ENCODE peak calls at places on chromosomes 7 and 10, in four cellular contexts. L is NB4, J is nephron progenitor cell, P is epithelial cell of esophagus. U is an unnamed sample.

GRCh38 chr10:51273572-51273971 is 199.3 kb downstream of the PRKG1 start:
- DNase-seq in P (no peak), L (peak), J (no peak), U (no peak)

GRCh38 chr7:20220824-20221547 is 3.8 kb upstream of the MACC1 start:
- DNase-seq in P (peak), J (no peak), L (peak), U (no peak)

GRCh38 chr10:91549296-91549695 is 83.6 kb downstream of the PPP1R3C start:
- DNase-seq in J (no peak), P (peak), L (no peak), U (no peak)

GRCh38 chr7:129098409-129099084 is 43.6 kb upstream of the TNPO3 start:
- DNase-seq in P (no peak), L (no peak), J (no peak), U (no peak)

GRCh38 chr10:4281207-4281825 is 496.3 kb upstream of the KLF6 start:
- DNase-seq in J (no peak), L (no peak), P (peak), U (no peak)

GRCh38 chr10:71748671-71749191 is 24.6 kb downstream of the VSIR start:
- DNase-seq in J (no peak), P (no peak), L (peak), U (peak)

GRCh38 chr7:5678295-5679046 is 103.0 kb downstream of the RNF216 start:
- DNase-seq in P (no peak), L (peak), J (no peak), U (no peak)

GRCh38 chr10:96470108-96470743 is 43.5 kb downstream of the TLL2 start:
- DNase-seq in L (peak), P (peak), J (peak), U (peak)

GRCh38 chr10:35910234-35910633 is 268.1 kb upstream of the FZD8 start:
- DNase-seq in P (peak), J (no peak), L (no peak), U (no peak)

GRCh38 chr7:6614941-6615737 is at the start of gene ZNF853:
- DNase-seq in J (peak), L (peak), P (no peak), U (peak)

GRCh38 chr10:81013771-81014170 is 476.1 kb downstream of the SH2D4B start:
- DNase-seq in L (peak), P (peak), J (no peak), U (no peak)

GRCh38 chr10:81021428-81022129 is 483.9 kb downstream of the SH2D4B start:
- DNase-seq in L (peak), J (no peak), P (no peak), U (no peak)

GRCh38 chr10:81018898-81019890 is 481.5 kb downstream of the SH2D4B start:
- DNase-seq in L (peak), P (peak), J (peak), U (peak)
- TF ChIP-seq CTCF in L (peak), P (peak), J (peak), U (peak)

GRCh38 chr10:17289763-17290162 is 61.7 kb downstream of the VIM start:
- DNase-seq in L (no peak), J (no peak), P (no peak), U (no peak)

GRCh38 chr10:17287151-17287550 is 59.1 kb downstream of the VIM start:
- DNase-seq in L (no peak), P (no peak), J (no peak), U (no peak)

GRCh38 chr10:17292375-17292774 is 64.3 kb downstream of the VIM start:
- DNase-seq in L (no peak), P (peak), J (no peak), U (no peak)

GRCh38 chr10:17286562-17287089 is 58.6 kb downstream of the VIM start:
- DNase-seq in J (no peak), L (no peak), P (no peak), U (no peak)

DNA sequence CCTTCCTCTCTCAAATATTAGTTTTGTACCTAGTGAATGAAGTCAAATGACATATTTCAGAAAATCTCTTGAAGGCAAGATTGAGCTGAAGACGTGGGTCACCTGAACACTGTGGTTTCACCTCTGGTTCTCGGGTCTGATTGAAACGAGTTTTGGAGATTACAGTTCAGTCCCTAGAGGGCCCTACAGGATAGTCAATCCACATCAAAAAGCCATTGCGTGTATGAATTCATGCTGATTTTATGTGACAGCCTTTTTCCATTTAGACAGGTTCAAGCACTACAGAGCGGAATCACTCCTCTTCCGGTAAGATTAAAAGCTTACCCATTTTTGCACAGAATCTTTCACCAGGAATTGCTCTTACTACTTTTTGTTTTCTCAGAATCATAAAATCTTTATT is 62.2 kb downstream of the VIM start:
- DNase-seq in L (peak), J (no peak), P (peak), U (no peak)
- TF ChIP-seq CTCF in L (no peak), J (no peak), P (peak), U (no peak)

GRCh38 chr7:55142919-55143600 is 124.2 kb downstream of the EGFR start:
- DNase-seq in L (no peak), J (no peak), P (no peak), U (no peak)
- TF ChIP-seq CTCF in L (no peak), J (no peak), P (no peak), U (no peak)

GRCh38 chr10:1114355-1115261 is 58.4 kb downstream of the WDR37 start:
- DNase-seq in P (no peak), L (no peak), J (no peak), U (no peak)

GRCh38 chr10:1110674-1111119 is 54.5 kb downstream of the WDR37 start:
- DNase-seq in J (no peak), P (peak), L (no peak), U (no peak)

GRCh38 chr10:1107679-1108078 is 51.5 kb downstream of the WDR37 start:
- DNase-seq in L (no peak), P (peak), J (no peak), U (no peak)

GRCh38 chr10:1107004-1107403 is 50.8 kb downstream of the WDR37 start:
- DNase-seq in J (no peak), L (no peak), P (no peak), U (no peak)

DNA sequence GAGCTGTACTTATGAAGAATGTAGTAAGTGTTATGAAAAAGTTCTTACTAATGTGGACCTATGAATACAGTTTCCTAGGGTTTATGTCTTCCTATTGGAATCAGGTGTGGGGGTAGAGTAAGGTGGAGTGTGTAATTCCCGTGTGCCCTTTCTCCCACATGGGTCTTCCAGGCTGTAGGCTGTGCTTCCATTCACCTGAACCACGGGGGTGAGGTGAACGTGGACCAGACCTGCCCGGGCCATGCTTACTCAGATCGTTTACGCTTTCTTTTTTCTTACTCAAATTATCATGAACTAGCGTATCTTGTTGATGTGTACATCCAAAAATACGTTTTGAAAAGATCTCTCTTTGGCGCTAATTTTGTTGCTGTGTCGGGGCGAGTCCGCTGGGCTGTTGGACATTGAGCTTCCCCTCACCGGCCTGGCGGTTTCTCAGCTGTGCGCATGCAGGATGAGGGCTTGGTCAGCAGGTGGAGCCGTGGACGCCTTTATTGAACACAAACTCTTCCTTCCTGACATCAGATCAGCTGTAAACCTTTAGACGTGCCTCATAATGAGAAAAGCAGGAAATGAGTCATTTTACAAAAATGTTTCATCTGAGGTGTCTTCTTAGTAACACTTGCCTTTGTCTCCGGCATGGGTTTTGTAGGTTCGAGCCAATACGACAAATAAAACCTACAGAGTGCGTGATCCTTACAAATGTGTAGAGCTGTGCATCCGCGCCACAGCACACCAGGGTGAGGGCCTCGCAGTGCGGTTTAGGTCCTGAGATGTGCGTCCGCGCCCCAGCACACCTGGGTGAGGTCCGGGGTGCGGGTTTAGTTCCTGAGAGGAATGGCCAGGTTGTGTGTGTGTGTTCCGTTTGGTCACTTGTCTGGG is 53.8 kb downstream of the WDR37 start:
- DNase-seq in J (peak), L (peak), P (peak), U (peak)
- TF ChIP-seq CTCF in J (peak), L (peak), P (peak), U (peak)

U was measured in endothelial cell.